ENCODE peak calls at places on chromosomes 16 and 17, in six cellular contexts. One of them, this sample, is unnamed.

GRCh38 chr17:4901108-4901647 is 1.7 kb downstream of the CHRNE start:
- DNase-seq in PC-3: no peak
- DNase-seq in neural progenitor cell: no peak
- DNase-seq in GM23248: no peak
- DNase-seq in IMR-90: no peak
- DNase-seq in OCI-LY7: no peak
- DNase-seq in this sample: no peak

GRCh38 chr16:69939821-69940585 is 11.1 kb upstream of the CLEC18A start:
- DNase-seq in PC-3: no peak
- DNase-seq in neural progenitor cell: no peak
- DNase-seq in GM23248: no peak
- DNase-seq in IMR-90: no peak
- DNase-seq in OCI-LY7: no peak
- DNase-seq in this sample: no peak

GRCh38 chr16:79076039-79076767 is 524.3 kb downstream of the MAF start:
- DNase-seq in PC-3: no peak
- DNase-seq in neural progenitor cell: no peak
- DNase-seq in GM23248: no peak
- DNase-seq in IMR-90: no peak
- DNase-seq in OCI-LY7: no peak
- DNase-seq in this sample: no peak

GRCh38 chr16:6926762-6927161 is 405.9 kb upstream of the RBFOX1 start:
- DNase-seq in PC-3: no peak
- DNase-seq in neural progenitor cell: peak; percentile 64
- DNase-seq in GM23248: no peak
- DNase-seq in IMR-90: no peak
- DNase-seq in OCI-LY7: no peak
- DNase-seq in this sample: no peak

GRCh38 chr17:79939755-79940154 is 95.9 kb downstream of the TBC1D16 start:
- DNase-seq in PC-3: no peak
- DNase-seq in neural progenitor cell: no peak
- DNase-seq in GM23248: no peak
- DNase-seq in IMR-90: no peak
- DNase-seq in OCI-LY7: no peak
- DNase-seq in this sample: no peak

GRCh38 chr17:55609737-55610201 is 98.5 kb upstream of the SMIM36 start:
- DNase-seq in PC-3: peak; percentile 14
- DNase-seq in neural progenitor cell: no peak
- DNase-seq in GM23248: peak; percentile 30
- DNase-seq in IMR-90: peak; percentile 60
- DNase-seq in OCI-LY7: no peak
- DNase-seq in this sample: no peak

GRCh38 chr16:86048221-86048620 is 149.3 kb downstream of the IRF8 start:
- DNase-seq in PC-3: no peak
- DNase-seq in neural progenitor cell: no peak
- DNase-seq in GM23248: no peak
- DNase-seq in IMR-90: no peak
- DNase-seq in OCI-LY7: no peak
- DNase-seq in this sample: no peak

GRCh38 chr17:17590883-17591407 is 563 bp downstream of the PEMT start:
- DNase-seq in PC-3: no peak
- DNase-seq in neural progenitor cell: no peak
- DNase-seq in GM23248: peak; percentile 16
- DNase-seq in IMR-90: no peak
- DNase-seq in OCI-LY7: no peak
- DNase-seq in this sample: no peak

GRCh38 chr17:82245144-82246039 is 16.6 kb downstream of the SLC16A3 start:
- DNase-seq in PC-3: no peak
- DNase-seq in neural progenitor cell: no peak
- DNase-seq in GM23248: no peak
- DNase-seq in IMR-90: no peak
- DNase-seq in OCI-LY7: no peak
- DNase-seq in this sample: no peak

GRCh38 chr16:75181630-75182029 is 25.3 kb downstream of the CTRB2 start:
- DNase-seq in PC-3: no peak
- DNase-seq in neural progenitor cell: no peak
- DNase-seq in GM23248: no peak
- DNase-seq in IMR-90: no peak
- DNase-seq in OCI-LY7: peak; percentile 9
- DNase-seq in this sample: no peak

GRCh38 chr17:82234211-82235055 is 5.6 kb downstream of the SLC16A3 start:
- DNase-seq in PC-3: no peak
- DNase-seq in neural progenitor cell: no peak
- DNase-seq in GM23248: no peak
- DNase-seq in IMR-90: no peak
- DNase-seq in OCI-LY7: peak; percentile 40
- DNase-seq in this sample: no peak

GRCh38 chr17:82917656-82918345 is 78.0 kb upstream of the ZNF750 start:
- DNase-seq in PC-3: peak; percentile 17
- DNase-seq in neural progenitor cell: peak; percentile 30
- DNase-seq in GM23248: peak; percentile 26
- DNase-seq in IMR-90: peak; percentile 23
- DNase-seq in OCI-LY7: peak; percentile 66
- DNase-seq in this sample: peak; percentile 55

GRCh38 chr17:55607736-55608341 is 96.6 kb upstream of the SMIM36 start:
- DNase-seq in PC-3: peak; percentile 97
- DNase-seq in neural progenitor cell: no peak
- DNase-seq in GM23248: peak; percentile 29
- DNase-seq in IMR-90: peak; percentile 71
- DNase-seq in OCI-LY7: no peak
- DNase-seq in this sample: peak; percentile 44

GRCh38 chr17:17050346-17051345 is 8.4 kb downstream of the MPRIP start:
- DNase-seq in PC-3: no peak
- DNase-seq in neural progenitor cell: no peak
- DNase-seq in GM23248: no peak
- DNase-seq in IMR-90: no peak
- DNase-seq in OCI-LY7: no peak
- DNase-seq in this sample: no peak

GRCh38 chr16:9091867-9092281 is 430 bp downstream of the HAPSTR1 start:
- DNase-seq in PC-3: no peak
- DNase-seq in neural progenitor cell: no peak
- DNase-seq in GM23248: peak; percentile 77
- DNase-seq in IMR-90: no peak
- DNase-seq in OCI-LY7: peak; percentile 57
- DNase-seq in this sample: peak; percentile 42

GRCh38 chr17:67995568-67996191 is 589 bp downstream of the C17orf58 start:
- DNase-seq in PC-3: peak; percentile 34
- DNase-seq in neural progenitor cell: peak; percentile 65
- DNase-seq in GM23248: peak; percentile 53
- DNase-seq in IMR-90: no peak
- DNase-seq in OCI-LY7: peak; percentile 49
- DNase-seq in this sample: no peak

GRCh38 chr16:68146583-68146982 is 61.4 kb downstream of the NFATC3 start:
- DNase-seq in PC-3: no peak
- DNase-seq in neural progenitor cell: no peak
- DNase-seq in GM23248: peak; percentile 42
- DNase-seq in IMR-90: peak; percentile 60
- DNase-seq in OCI-LY7: no peak
- DNase-seq in this sample: no peak

GRCh38 chr16:50193594-50193993 is 40.5 kb downstream of the TENT4B start:
- DNase-seq in PC-3: no peak
- DNase-seq in neural progenitor cell: no peak
- DNase-seq in GM23248: peak; percentile 70
- DNase-seq in IMR-90: peak; percentile 16
- DNase-seq in OCI-LY7: no peak
- DNase-seq in this sample: no peak

GRCh38 chr17:19573075-19573474 is 39.4 kb downstream of the SLC47A1 start:
- DNase-seq in PC-3: no peak
- DNase-seq in neural progenitor cell: no peak
- DNase-seq in GM23248: peak; percentile 36
- DNase-seq in IMR-90: peak; percentile 57
- DNase-seq in OCI-LY7: no peak
- DNase-seq in this sample: no peak

GRCh38 chr17:38719284-38719942 is 10.7 kb upstream of the CISD3 start:
- DNase-seq in PC-3: no peak
- DNase-seq in neural progenitor cell: peak; percentile 44
- DNase-seq in GM23248: no peak
- DNase-seq in IMR-90: no peak
- DNase-seq in OCI-LY7: no peak
- DNase-seq in this sample: no peak

GRCh38 chr17:1022278-1023024 is 25.5 kb downstream of the TIMM22 start:
- DNase-seq in PC-3: no peak
- DNase-seq in neural progenitor cell: peak; percentile 57
- DNase-seq in GM23248: no peak
- DNase-seq in IMR-90: no peak
- DNase-seq in OCI-LY7: no peak
- DNase-seq in this sample: no peak

GRCh38 chr17:17907469-17907868 is 64.7 kb downstream of the TOM1L2 start:
- DNase-seq in PC-3: no peak
- DNase-seq in neural progenitor cell: no peak
- DNase-seq in GM23248: no peak
- DNase-seq in IMR-90: no peak
- DNase-seq in OCI-LY7: no peak
- DNase-seq in this sample: no peak

GRCh38 chr17:12659500-12659899 is 6.2 kb upstream of the MYOCD start:
- DNase-seq in PC-3: no peak
- DNase-seq in neural progenitor cell: no peak
- DNase-seq in GM23248: peak; percentile 21
- DNase-seq in IMR-90: peak; percentile 90
- DNase-seq in OCI-LY7: no peak
- DNase-seq in this sample: no peak

GRCh38 chr16:66292241-66292935 is 74.1 kb upstream of the CDH5 start:
- DNase-seq in PC-3: no peak
- DNase-seq in neural progenitor cell: no peak
- DNase-seq in GM23248: no peak
- DNase-seq in IMR-90: no peak
- DNase-seq in OCI-LY7: no peak
- DNase-seq in this sample: no peak

GRCh38 chr16:70257391-70257790 is 5.7 kb upstream of the EXOSC6 start:
- DNase-seq in PC-3: no peak
- DNase-seq in neural progenitor cell: no peak
- DNase-seq in GM23248: no peak
- DNase-seq in IMR-90: no peak
- DNase-seq in OCI-LY7: no peak
- DNase-seq in this sample: no peak

GRCh38 chr16:68090526-68090925 is 5.4 kb downstream of the NFATC3 start:
- DNase-seq in PC-3: no peak
- DNase-seq in neural progenitor cell: no peak
- DNase-seq in GM23248: no peak
- DNase-seq in IMR-90: no peak
- DNase-seq in OCI-LY7: no peak
- DNase-seq in this sample: no peak

GRCh38 chr17:44466339-44466738 is 36.9 kb downstream of the GPATCH8 start:
- DNase-seq in PC-3: no peak
- DNase-seq in neural progenitor cell: no peak
- DNase-seq in GM23248: no peak
- DNase-seq in IMR-90: no peak
- DNase-seq in OCI-LY7: no peak
- DNase-seq in this sample: no peak

DNA sequence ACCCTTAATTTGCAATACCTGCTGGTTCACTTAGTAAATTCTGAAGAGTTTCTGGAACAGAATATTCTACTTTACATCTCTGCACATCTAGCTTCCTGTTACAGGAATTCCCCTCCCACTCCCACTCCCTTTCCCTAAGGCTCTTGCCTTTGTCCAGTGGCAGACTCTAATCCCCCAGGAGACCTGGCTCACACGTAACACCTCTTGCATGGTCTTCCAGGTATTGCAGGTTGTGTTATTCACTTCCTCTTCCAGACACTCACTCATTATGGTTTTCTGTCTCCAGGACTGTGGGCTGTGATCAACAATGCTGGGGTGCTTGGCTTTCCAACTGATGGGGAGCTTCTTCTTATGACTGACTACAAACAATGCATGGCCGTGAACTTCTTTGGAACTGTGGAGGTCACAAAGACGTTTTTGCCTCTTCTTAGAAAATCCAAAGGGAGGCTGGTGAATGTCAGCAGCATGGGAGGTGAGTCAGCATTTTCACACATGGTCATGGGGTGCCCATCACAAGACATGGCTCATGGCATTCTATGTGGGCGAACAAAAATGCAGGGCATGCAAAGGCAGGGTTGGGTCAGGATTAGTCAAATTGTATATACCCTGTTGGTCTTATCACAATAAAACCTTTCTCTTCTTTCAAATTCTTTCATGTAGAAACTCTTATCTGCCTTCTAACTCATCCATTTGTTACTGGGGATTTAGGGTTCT is 35.8 kb downstream of the HSD17B2 start:
- DNase-seq in PC-3: peak; percentile 54
- DNase-seq in neural progenitor cell: no peak
- DNase-seq in GM23248: peak; percentile 92
- DNase-seq in IMR-90: peak; percentile 56
- DNase-seq in OCI-LY7: no peak
- DNase-seq in this sample: no peak
- H2AFZ ChIP-seq in PC-3: no peak overlapping the region
- H2AFZ ChIP-seq in neural progenitor cell: no peak overlapping the region
- H2AFZ ChIP-seq in GM23248: no peak overlapping the region
- H2AFZ ChIP-seq in IMR-90: no peak overlapping the region
- H2AFZ ChIP-seq in OCI-LY7: no peak overlapping the region
- H2AFZ ChIP-seq in this sample: no peak overlapping the region

GRCh38 chr17:77320501-77321256 is 179.9 kb downstream of the SEC14L1 start:
- DNase-seq in PC-3: no peak
- DNase-seq in neural progenitor cell: no peak
- DNase-seq in GM23248: peak; percentile 95
- DNase-seq in IMR-90: no peak
- DNase-seq in OCI-LY7: no peak
- DNase-seq in this sample: no peak
- H3K27ac ChIP-seq in PC-3: peak overlapping the region; percentile 87
- H3K27ac ChIP-seq in neural progenitor cell: no peak overlapping the region
- H3K27ac ChIP-seq in GM23248: peak overlapping the region; percentile 99
- H3K27ac ChIP-seq in IMR-90: peak overlapping the region; percentile 96
- H3K27ac ChIP-seq in OCI-LY7: no peak overlapping the region
- H3K27ac ChIP-seq in this sample: no peak overlapping the region

DNA sequence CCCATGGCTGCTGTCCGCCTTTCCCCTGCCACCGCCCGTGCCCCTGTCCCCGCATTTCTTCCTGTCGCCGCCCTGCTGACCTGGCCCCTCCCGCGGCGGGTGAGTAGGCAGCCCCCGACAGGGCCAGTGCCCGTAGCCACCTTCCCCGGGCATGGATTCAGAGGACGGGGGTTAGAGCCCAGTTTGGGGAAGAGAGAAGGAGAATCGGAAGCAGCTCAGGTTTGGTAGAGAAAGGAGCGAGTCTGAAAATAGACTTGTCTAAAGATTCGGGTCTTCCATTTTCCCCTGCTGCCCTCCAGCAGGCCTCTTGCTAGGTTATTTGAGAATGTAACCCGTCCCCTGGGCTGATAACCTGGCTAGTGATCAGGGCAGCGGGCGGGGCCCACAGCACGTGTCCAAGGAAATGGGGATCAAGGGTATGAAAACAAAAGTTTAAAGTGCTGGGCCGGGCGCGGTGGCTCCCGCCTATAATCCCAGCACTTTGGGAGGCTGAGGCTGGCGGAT is 7.9 kb upstream of the CLDN9 start:
- DNase-seq in PC-3: peak; percentile 38
- DNase-seq in neural progenitor cell: peak; percentile 38
- DNase-seq in GM23248: no peak
- DNase-seq in IMR-90: no peak
- DNase-seq in OCI-LY7: no peak
- DNase-seq in this sample: no peak
- H2AFZ ChIP-seq in PC-3: peak overlapping the region; percentile 84
- H2AFZ ChIP-seq in neural progenitor cell: no peak overlapping the region
- H2AFZ ChIP-seq in GM23248: no peak overlapping the region
- H2AFZ ChIP-seq in IMR-90: no peak overlapping the region
- H2AFZ ChIP-seq in OCI-LY7: no peak overlapping the region
- H2AFZ ChIP-seq in this sample: peak overlapping the region; percentile 59

DNA sequence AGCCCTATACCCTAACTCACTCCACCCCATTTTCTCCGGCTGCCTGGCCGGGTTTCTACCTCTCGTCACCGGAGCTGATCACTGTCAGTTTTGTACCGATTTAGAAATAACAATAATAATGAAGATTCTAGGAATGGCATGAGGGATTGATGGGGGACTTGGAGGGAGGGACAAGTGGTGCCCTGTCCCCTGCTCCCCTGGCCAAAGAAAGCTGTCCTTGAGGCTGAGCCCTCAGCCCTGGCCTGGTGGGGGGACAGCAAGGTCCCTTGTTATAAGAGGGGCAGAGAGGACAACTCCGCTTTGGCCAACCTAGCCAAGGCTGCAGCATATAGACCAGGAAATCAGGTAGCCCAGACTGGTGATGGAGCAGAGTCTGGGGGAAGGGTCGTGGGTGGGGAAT is 10.5 kb downstream of the GAS2L2 start:
- DNase-seq in PC-3: no peak
- DNase-seq in neural progenitor cell: no peak
- DNase-seq in GM23248: no peak
- DNase-seq in IMR-90: no peak
- DNase-seq in OCI-LY7: no peak
- DNase-seq in this sample: no peak
- H3K27ac ChIP-seq in PC-3: no peak overlapping the region
- H3K27ac ChIP-seq in neural progenitor cell: no peak overlapping the region
- H3K27ac ChIP-seq in GM23248: no peak overlapping the region
- H3K27ac ChIP-seq in IMR-90: no peak overlapping the region
- H3K27ac ChIP-seq in OCI-LY7: no peak overlapping the region
- H3K27ac ChIP-seq in this sample: no peak overlapping the region

This sample was measured in DND-41.